ENCODE peak calls at places on chromosomes 16 and 17, in ten cellular contexts. G, E, Z, N, C, W, V, U, R and D are unnamed samples. For H3K27me3 and H3K9me3, the result is how much of the 10 kb centered on the place peaks cover.

GRCh38 chr16:85390511-85391174 is 222.5 kb upstream of the GSE1 start:
- DNase-seq in N (no peak), E (peak), W (no peak), Z (peak), G (peak), U (peak), R (no peak), V (peak), C (no peak), D (peak)

GRCh38 chr17:37429039-37429438 is 22.4 kb downstream of the TADA2A start:
- DNase-seq in V (no peak), R (no peak), U (no peak), Z (no peak), E (no peak), W (no peak), G (no peak), C (no peak), N (no peak), D (no peak)

GRCh38 chr17:19733953-19734526 is 14.1 kb downstream of the ALDH3A1 start:
- DNase-seq in Z (no peak), V (no peak), R (no peak), C (no peak), E (no peak), W (no peak), U (no peak), G (no peak), N (no peak), D (no peak)

GRCh38 chr16:82031116-82032084 is 3.7 kb upstream of the HSD17B2 start:
- DNase-seq in R (peak), W (peak), Z (peak), G (peak), E (no peak), C (no peak), V (no peak), U (no peak), N (no peak), D (peak)

GRCh38 chr17:39205112-39205526 is 5.0 kb downstream of the RPL19 start:
- DNase-seq in U (no peak), Z (no peak), W (no peak), E (no peak), C (no peak), N (no peak), R (no peak), V (no peak), G (no peak), D (no peak)

GRCh38 chr16:30570621-30571443 is 682 bp downstream of the ZNF688 start:
- DNase-seq in U (peak), G (peak), V (peak), Z (peak), N (no peak), R (peak), W (peak), E (peak), C (no peak), D (no peak)

GRCh38 chr16:84177740-84178070 is 9.2 kb downstream of the TAF1C start:
- DNase-seq in W (no peak), N (no peak), C (no peak), U (no peak), G (no peak), Z (peak), E (no peak), R (peak), V (peak), D (no peak)

GRCh38 chr16:26195225-26195624 is 503.5 kb downstream of the HS3ST4 start:
- DNase-seq in E (no peak), V (no peak), R (no peak), U (no peak), N (no peak), Z (no peak), G (no peak), C (no peak), W (no peak), D (no peak)

GRCh38 chr17:77875051-77875780 is 83.3 kb upstream of the TNRC6C start:
- DNase-seq in V (no peak), G (no peak), U (no peak), E (no peak), C (no peak), Z (peak), R (peak), W (no peak), N (no peak), D (no peak)

GRCh38 chr16:68356249-68356918 is 45.6 kb downstream of the PRMT7 start:
- DNase-seq in R (no peak), W (no peak), C (peak), G (no peak), V (no peak), N (no peak), E (no peak), Z (no peak), U (no peak), D (no peak)

GRCh38 chr17:51857052-51857593 is 301.4 kb downstream of the CA10 start:
- DNase-seq in E (no peak), Z (no peak), C (no peak), G (no peak), R (no peak), N (no peak), W (no peak), V (no peak), U (no peak), D (peak)

GRCh38 chr17:59668816-59669215 is 38.4 kb downstream of the PTRH2 start:
- DNase-seq in R (peak), Z (peak), N (no peak), C (no peak), U (no peak), W (no peak), E (no peak), G (no peak), V (no peak), D (peak)

GRCh38 chr17:78341559-78342437 is 18.1 kb downstream of the SOCS3 start:
- DNase-seq in C (no peak), V (peak), R (peak), N (no peak), Z (peak), U (peak), E (peak), W (peak), G (peak), D (peak)

GRCh38 chr17:56545930-56546329 is 47.6 kb upstream of the NOG start:
- DNase-seq in Z (no peak), V (no peak), G (no peak), C (no peak), U (no peak), N (no peak), W (no peak), R (no peak), E (no peak), D (no peak)

GRCh38 chr16:4404247-4404966 is 12.0 kb downstream of the CORO7 start:
- DNase-seq in N (no peak), V (peak), E (peak), G (peak), R (peak), W (no peak), C (no peak), U (no peak), Z (no peak), D (peak)

GRCh38 chr17:57296231-57296630 is 39.9 kb downstream of the MSI2 start:
- DNase-seq in N (no peak), C (no peak), V (no peak), W (no peak), G (no peak), R (no peak), Z (no peak), U (no peak), E (no peak), D (peak)

GRCh38 chr17:74646231-74646630 is 22.7 kb upstream of the CD300E start:
- DNase-seq in V (no peak), N (no peak), G (no peak), Z (no peak), C (no peak), W (no peak), U (no peak), E (no peak), R (no peak), D (peak)

GRCh38 chr17:74642995-74643394 is 19.5 kb upstream of the CD300E start:
- DNase-seq in E (no peak), R (no peak), W (no peak), N (no peak), Z (no peak), U (no peak), C (no peak), V (no peak), G (no peak), D (no peak)

GRCh38 chr17:74644419-74644818 is 20.9 kb upstream of the CD300E start:
- DNase-seq in V (no peak), E (no peak), R (no peak), U (no peak), G (no peak), N (no peak), W (no peak), C (no peak), Z (no peak), D (no peak)

GRCh38 chr17:74643826-74644225 is 20.3 kb upstream of the CD300E start:
- DNase-seq in U (no peak), N (no peak), W (no peak), C (no peak), V (no peak), Z (no peak), E (no peak), G (no peak), R (no peak), D (no peak)

DNA sequence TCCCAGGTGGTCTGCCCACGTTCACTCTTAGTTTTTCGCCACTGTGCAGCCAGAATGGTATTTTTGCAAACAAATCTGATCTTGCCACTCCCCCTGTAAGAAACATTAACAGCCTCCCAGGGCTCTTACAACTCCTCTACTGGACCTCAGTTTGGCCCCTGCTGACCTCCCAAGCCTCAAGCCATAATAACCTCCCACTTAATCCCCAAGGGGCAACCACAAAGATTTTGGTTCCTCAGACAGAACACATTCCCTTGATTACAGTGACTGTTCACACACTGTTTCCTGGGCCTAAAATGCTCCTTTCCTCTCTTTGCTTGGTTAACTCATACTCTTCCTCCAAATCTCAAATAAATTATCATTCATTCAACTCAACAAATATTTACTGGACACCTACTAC is 21.5 kb upstream of the CD300E start:
- DNase-seq in Z (no peak), C (no peak), E (no peak), V (no peak), U (no peak), R (no peak), N (no peak), W (no peak), G (no peak), D (no peak)
- H3K27me3 ChIP-seq in Z (under half), C (under half), E (under half), V (under half), U (under half), R (half or more), N (under half), W (under half), G (under half), D (half or more)

DNA sequence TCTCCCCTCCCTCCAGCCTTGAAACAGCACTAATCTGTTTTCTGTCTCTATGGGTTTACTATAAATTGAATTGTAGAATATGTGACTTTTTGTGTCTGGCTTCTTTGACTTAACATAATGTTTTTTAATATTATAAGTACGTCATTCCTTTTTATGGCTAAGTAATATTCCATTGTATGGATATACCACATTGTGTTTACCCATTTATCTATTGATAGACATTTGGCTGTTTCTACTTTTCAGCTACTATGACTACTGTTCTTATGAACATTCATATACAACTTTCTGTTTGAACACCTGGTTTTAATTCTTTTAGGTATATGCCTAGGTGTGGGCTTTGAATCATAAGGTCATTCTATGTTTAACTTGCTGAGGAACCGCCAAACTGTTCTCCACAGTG is 961.9 kb downstream of the CDH8 start:
- DNase-seq in R (no peak), W (no peak), Z (no peak), G (no peak), N (no peak), U (no peak), E (no peak), C (no peak), V (no peak), D (no peak)
- H3K9me3 ChIP-seq in R (under half), W (under half), Z (under half), G (under half), N (under half), U (under half), E (under half), C (under half), V (under half), D (under half)

DNA sequence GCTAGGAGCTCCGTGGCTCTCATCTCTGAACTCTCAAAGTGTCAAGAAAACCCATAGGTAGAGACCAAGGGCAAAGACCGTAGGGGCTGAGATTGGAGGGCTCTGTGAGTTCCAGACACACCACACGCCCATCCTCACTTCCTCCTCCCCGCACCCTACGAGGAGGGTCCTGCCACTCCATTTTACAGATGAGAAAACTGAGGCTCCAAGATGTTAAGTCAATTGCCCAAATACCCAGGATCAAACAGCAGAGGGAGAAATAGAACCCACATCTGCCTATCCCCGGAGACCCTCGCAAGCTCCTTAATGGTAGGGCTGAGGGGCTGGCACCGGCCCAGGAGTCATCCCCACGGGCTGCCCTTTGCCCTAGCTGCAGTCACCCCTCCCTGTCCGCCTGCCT is 54.3 kb upstream of the ZC3H18 start:
- DNase-seq in W (no peak), C (no peak), G (no peak), N (no peak), U (no peak), E (no peak), Z (no peak), R (no peak), V (no peak), D (no peak)
- H3K27me3 ChIP-seq in W (under half), C (under half), G (under half), N (under half), U (under half), E (under half), Z (under half), R (under half), V (under half), D (under half)

GRCh38 chr16:3215601-3216262 is 19.2 kb downstream of the ZNF200 start:
- DNase-seq in W (no peak), U (no peak), N (no peak), E (no peak), V (no peak), Z (no peak), G (no peak), C (no peak), R (no peak), D (no peak)

GRCh38 chr16:3223913-3224515 is 10.9 kb downstream of the ZNF200 start:
- DNase-seq in V (no peak), E (no peak), R (peak), G (no peak), C (no peak), U (no peak), W (no peak), N (no peak), Z (no peak), D (no peak)

GRCh38 chr16:3216263-3216640 is 18.7 kb downstream of the ZNF200 start:
- DNase-seq in W (no peak), U (no peak), Z (no peak), G (no peak), E (no peak), R (no peak), N (no peak), V (no peak), C (no peak), D (no peak)

GRCh38 chr16:3214904-3215600 is 19.9 kb downstream of the ZNF200 start:
- DNase-seq in C (no peak), U (no peak), W (no peak), E (no peak), V (no peak), R (no peak), G (no peak), Z (no peak), N (no peak), D (no peak)

DNA sequence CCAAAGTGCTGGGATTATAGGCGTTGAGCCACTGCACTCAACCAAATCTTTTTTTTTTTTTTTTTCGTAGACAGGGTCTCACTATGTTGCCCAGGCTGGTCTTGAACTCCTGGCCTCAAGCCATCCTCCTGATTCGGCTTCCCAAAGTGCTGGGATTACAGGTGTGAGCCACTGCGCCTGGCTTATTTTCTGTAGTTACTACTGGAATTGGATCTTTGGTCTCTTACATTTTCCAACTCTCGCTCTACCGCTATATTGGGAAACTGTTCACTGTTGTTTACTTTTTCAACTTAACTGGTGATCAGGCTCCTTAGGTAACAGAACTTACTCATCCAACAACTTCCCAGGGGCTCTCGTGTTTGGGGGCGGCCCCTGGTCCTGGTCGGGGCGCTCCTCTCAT is 14.1 kb downstream of the ZNF200 start:
- DNase-seq in E (no peak), V (no peak), Z (no peak), W (no peak), R (no peak), U (no peak), C (no peak), N (no peak), G (no peak), D (no peak)
- H3K9me3 ChIP-seq in E (under half), V (under half), Z (under half), W (under half), R (half or more), U (half or more), C (under half), N (under half), G (under half), D (under half)

GRCh38 chr17:81115749-81116464 is 49.4 kb upstream of the PVALEF start:
- DNase-seq in N (no peak), W (no peak), U (no peak), V (no peak), C (no peak), E (no peak), R (no peak), G (no peak), Z (no peak), D (no peak)

GRCh38 chr17:81115219-81115618 is 50.1 kb upstream of the PVALEF start:
- DNase-seq in U (no peak), Z (no peak), E (no peak), C (no peak), R (no peak), N (no peak), W (no peak), G (no peak), V (no peak), D (no peak)

GRCh38 chr17:81116704-81117103 is 48.6 kb upstream of the PVALEF start:
- DNase-seq in Z (no peak), U (no peak), R (no peak), V (no peak), W (no peak), C (no peak), E (peak), G (peak), N (no peak), D (no peak)

GRCh38 chr17:81113158-81113724 is 52.1 kb upstream of the PVALEF start:
- DNase-seq in N (no peak), R (no peak), V (no peak), Z (no peak), U (peak), C (no peak), G (peak), E (no peak), W (no peak), D (no peak)

DNA sequence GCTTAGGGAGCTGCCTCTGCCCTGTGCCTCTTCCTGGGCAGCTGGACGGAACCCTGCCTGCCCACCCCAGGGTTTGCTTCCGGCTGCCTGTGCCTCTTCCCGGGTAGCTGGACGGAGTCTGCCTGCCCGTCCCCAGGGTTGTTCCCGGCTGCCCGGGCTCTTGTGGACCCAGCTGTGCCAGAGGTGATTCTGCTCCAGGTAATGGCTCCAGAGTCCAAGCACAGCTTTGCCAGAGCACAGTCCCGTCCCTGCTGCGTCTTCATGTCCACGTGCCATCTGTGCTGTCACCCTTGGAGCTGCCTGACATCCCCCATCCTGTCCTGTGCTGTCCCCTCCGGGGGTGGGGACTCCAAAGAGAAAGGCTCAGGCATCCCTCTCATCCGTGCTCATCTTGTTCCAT is 50.6 kb upstream of the PVALEF start:
- DNase-seq in N (no peak), Z (no peak), W (no peak), C (no peak), V (no peak), E (no peak), U (no peak), G (peak), R (no peak), D (no peak)
- H3K27me3 ChIP-seq in N (under half), Z (under half), W (under half), C (under half), V (under half), E (under half), U (under half), G (under half), R (under half), D (under half)

DNA sequence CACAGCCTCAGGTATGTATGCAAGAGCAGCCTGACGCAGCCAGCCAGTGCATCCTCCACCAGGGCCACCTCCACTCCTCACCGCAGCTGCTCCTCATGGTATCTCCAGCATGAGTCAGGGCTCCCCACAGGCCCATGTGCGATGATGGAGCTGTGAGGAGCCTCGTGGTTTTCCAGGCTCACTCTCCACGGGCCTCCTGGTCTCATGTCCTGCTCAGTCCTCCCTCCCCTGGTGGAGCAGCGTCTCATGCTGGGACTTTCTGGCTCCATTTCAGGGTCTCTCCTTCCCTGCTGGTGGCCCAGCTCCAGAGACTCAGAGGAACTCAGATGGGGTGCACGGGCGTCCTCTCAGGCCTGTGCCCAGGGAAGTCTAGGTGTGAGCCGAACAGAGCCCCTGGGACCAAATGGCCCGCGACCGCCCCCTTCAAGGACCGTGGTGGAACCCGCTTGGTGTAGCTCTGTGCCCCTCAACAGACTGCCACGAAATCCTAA is 70.4 kb downstream of the METRNL start:
- DNase-seq in Z (peak), C (no peak), N (no peak), E (no peak), U (no peak), R (no peak), G (no peak), W (no peak), V (peak), D (no peak)
- H3K9me3 ChIP-seq in Z (under half), C (under half), N (under half), E (under half), U (under half), R (under half), G (under half), W (under half), V (under half), D (under half)

DNA sequence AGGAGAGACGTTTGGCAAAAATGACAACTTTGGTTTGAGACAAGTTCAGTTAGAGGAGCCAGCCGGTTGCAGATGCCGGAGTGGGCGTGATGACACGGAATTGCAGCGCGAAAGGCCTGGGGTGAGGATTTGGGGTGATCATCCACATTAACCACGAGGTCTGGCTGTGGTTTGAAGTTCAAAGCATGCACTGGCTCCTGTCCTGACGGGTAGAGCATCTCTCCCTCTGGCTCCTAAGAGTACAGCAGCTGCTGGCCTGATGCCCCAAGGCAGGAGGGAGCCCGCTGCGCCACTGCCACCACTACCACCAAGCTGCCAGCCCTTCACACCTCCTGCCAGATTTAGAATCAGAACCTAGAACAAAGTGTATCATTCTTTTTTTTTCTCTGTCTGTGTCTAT is 3.7 kb downstream of the RHBDL3 start:
- DNase-seq in U (no peak), G (no peak), E (no peak), C (no peak), V (no peak), Z (no peak), R (no peak), N (no peak), W (no peak), D (no peak)
- H3K27me3 ChIP-seq in U (under half), G (under half), E (under half), C (under half), V (under half), Z (half or more), R (under half), N (under half), W (under half), D (under half)

GRCh38 chr16:3317315-3317999 is 12.2 kb downstream of the ZNF75A start:
- DNase-seq in C (no peak), U (no peak), V (no peak), G (no peak), R (peak), N (no peak), W (no peak), Z (peak), E (no peak), D (no peak)
- H3K9me3 ChIP-seq in C (half or more), U (half or more), V (under half), G (under half), R (half or more), N (under half), W (half or more), Z (half or more), E (half or more), D (under half)